ENCODE peak calls at places on chromosomes 1 and 21, in seven cellular contexts. Z is lower leg skin; Q is IMR-90; B is CD8-positive, alpha-beta memory T cell; E is RWPE2; H is NT2/D1; K is body of pancreas. U is an unnamed sample.

GRCh38 chr1:26015358-26015757 is 6.2 kb upstream of the EXTL1 start:
- DNase-seq in Z (peak), Q (peak), B (peak), E (no peak), H (no peak), K (no peak), U (peak)

GRCh38 chr21:45089964-45090363 is 15.6 kb downstream of the ADARB1 start:
- DNase-seq in Z (no peak), Q (no peak), B (no peak), E (no peak), H (no peak), K (no peak), U (no peak)

GRCh38 chr21:35578350-35578782 is 482.0 kb downstream of the SETD4 start:
- DNase-seq in Z (no peak), Q (peak), B (no peak), E (no peak), H (no peak), K (no peak), U (peak)

GRCh38 chr1:155278689-155279160 is 1.5 kb downstream of the HCN3 start:
- DNase-seq in Z (no peak), Q (peak), B (no peak), E (no peak), H (no peak), K (no peak), U (no peak)

GRCh38 chr21:43274946-43275310 is 106.1 kb downstream of the CRYAA start:
- DNase-seq in Z (no peak), Q (no peak), B (peak), E (peak), H (no peak), K (no peak), U (no peak)

GRCh38 chr1:17544951-17545350 is 5.5 kb downstream of the ARHGEF10L start:
- DNase-seq in Z (no peak), Q (peak), B (no peak), E (no peak), H (no peak), K (no peak), U (no peak)

GRCh38 chr21:41568606-41569385 is 60.8 kb upstream of the TMPRSS2 start:
- DNase-seq in Z (no peak), Q (no peak), B (no peak), E (no peak), H (no peak), K (no peak), U (no peak)

GRCh38 chr1:177069489-177069888 is 95.0 kb downstream of the ASTN1 start:
- DNase-seq in Z (no peak), Q (no peak), B (no peak), E (no peak), H (no peak), K (no peak), U (peak)

GRCh38 chr1:1677718-1678580 is 14.6 kb downstream of the SLC35E2B start:
- DNase-seq in Z (no peak), Q (no peak), B (peak), E (no peak), H (no peak), K (no peak), U (no peak)

GRCh38 chr1:207752456-207753132 is 740 bp downstream of the CD46 start:
- DNase-seq in Z (no peak), Q (peak), B (no peak), E (no peak), H (no peak), K (peak), U (peak)

GRCh38 chr1:39453603-39454002 is 37.8 kb upstream of the BMP8A start:
- DNase-seq in Z (no peak), Q (peak), B (no peak), E (no peak), H (no peak), K (peak), U (peak)

GRCh38 chr1:203086992-203087763 is 1.4 kb upstream of the MYOG start:
- DNase-seq in Z (no peak), Q (no peak), B (no peak), E (no peak), H (peak), K (no peak), U (no peak)

GRCh38 chr1:178094752-178095645 is 1.1 kb downstream of the RASAL2 start:
- DNase-seq in Z (no peak), Q (no peak), B (no peak), E (no peak), H (no peak), K (no peak), U (peak)

GRCh38 chr1:109315288-109315687 is 8.5 kb upstream of the MYBPHL start:
- DNase-seq in Z (no peak), Q (no peak), B (no peak), E (no peak), H (no peak), K (no peak), U (no peak)

GRCh38 chr1:6111571-6111970 is 65.9 kb downstream of the KCNAB2 start:
- DNase-seq in Z (no peak), Q (no peak), B (peak), E (no peak), H (no peak), K (no peak), U (no peak)

GRCh38 chr1:34918609-34919561 is 10.6 kb downstream of the DLGAP3 start:
- DNase-seq in Z (no peak), Q (no peak), B (no peak), E (no peak), H (no peak), K (no peak), U (no peak)

GRCh38 chr1:214076341-214077035 is 88.7 kb downstream of the PROX1 start:
- DNase-seq in Z (no peak), Q (no peak), B (no peak), E (no peak), H (no peak), K (peak), U (no peak)

GRCh38 chr1:43933386-43934278 is at the start of gene ARTN:
- DNase-seq in Z (no peak), Q (no peak), B (no peak), E (no peak), H (no peak), K (peak), U (no peak)

GRCh38 chr1:180229483-180230415 is at the start of gene LHX4:
- DNase-seq in Z (no peak), Q (no peak), B (no peak), E (no peak), H (no peak), K (peak), U (no peak)

GRCh38 chr21:20882462-20883415 is 115.5 kb upstream of the NCAM2 start:
- DNase-seq in Z (no peak), Q (peak), B (no peak), E (no peak), H (peak), K (peak), U (peak)

GRCh38 chr1:22808846-22809501 is 98.3 kb downstream of the EPHB2 start:
- DNase-seq in Z (no peak), Q (peak), B (no peak), E (no peak), H (no peak), K (peak), U (peak)

GRCh38 chr1:22808186-22808845 is 97.7 kb downstream of the EPHB2 start:
- DNase-seq in Z (no peak), Q (peak), B (no peak), E (no peak), H (no peak), K (no peak), U (no peak)

GRCh38 chr1:22806584-22806983 is 95.9 kb downstream of the EPHB2 start:
- DNase-seq in Z (no peak), Q (no peak), B (no peak), E (no peak), H (no peak), K (no peak), U (no peak)

GRCh38 chr1:22805672-22806038 is 95.0 kb downstream of the EPHB2 start:
- DNase-seq in Z (no peak), Q (no peak), B (no peak), E (no peak), H (no peak), K (no peak), U (no peak)

DNA sequence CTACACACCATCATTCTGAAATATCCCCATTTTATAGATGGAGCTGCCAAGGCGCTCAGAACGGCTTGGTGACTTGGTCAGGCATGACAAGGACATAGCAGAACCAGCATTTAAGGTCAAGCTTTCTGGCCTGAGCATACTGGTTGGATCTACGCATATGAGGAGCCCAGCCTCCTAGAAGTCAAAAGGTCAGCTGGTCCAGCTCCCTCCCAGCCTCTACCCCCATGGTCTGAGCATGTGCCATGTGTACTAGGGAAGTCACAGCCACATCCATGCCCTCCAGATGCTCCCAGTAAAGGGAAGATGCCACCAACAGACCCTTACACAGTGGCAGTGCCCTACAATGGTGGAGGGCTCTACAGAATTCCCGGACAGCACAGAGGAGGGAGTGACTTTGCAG is 96.7 kb downstream of the EPHB2 start:
- DNase-seq in Z (no peak), Q (no peak), B (no peak), E (no peak), H (no peak), K (no peak), U (no peak)
- H3K4me3 ChIP-seq in Z (no peak), Q (no peak), B (no peak), E (no peak), H (no peak), K (no peak), U (no peak)

GRCh38 chr1:32765561-32766327 is 51.4 kb downstream of the YARS1 start:
- DNase-seq in Z (no peak), Q (no peak), B (no peak), E (no peak), H (no peak), K (no peak), U (no peak)
- H3K4me3 ChIP-seq in Z (no peak), Q (no peak), B (no peak), E (no peak), H (peak), K (no peak), U (no peak)

DNA sequence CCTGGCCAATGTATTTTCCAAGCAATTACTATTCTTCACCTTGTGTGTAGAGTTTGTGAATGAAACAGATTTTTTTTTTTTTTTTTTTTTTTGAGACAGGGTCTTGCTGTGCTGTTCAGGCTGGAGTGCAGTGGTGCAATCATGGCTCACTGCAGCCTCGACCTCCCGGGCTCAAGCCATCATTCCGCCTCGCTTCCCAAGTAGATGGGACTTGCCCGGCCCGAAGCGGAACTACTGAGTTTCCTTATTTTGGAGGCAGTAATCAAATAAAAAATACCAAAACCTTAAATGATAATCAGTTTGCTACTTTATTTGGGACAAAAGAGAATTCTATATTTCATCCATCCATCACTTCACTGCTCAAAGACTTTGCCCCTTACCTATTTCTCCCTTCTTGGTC is 704 bp upstream of the BTBD8 start:
- DNase-seq in Z (no peak), Q (no peak), B (no peak), E (no peak), H (no peak), K (no peak), U (no peak)
- H3K4me3 ChIP-seq in Z (no peak), Q (no peak), B (no peak), E (no peak), H (peak), K (no peak), U (no peak)

DNA sequence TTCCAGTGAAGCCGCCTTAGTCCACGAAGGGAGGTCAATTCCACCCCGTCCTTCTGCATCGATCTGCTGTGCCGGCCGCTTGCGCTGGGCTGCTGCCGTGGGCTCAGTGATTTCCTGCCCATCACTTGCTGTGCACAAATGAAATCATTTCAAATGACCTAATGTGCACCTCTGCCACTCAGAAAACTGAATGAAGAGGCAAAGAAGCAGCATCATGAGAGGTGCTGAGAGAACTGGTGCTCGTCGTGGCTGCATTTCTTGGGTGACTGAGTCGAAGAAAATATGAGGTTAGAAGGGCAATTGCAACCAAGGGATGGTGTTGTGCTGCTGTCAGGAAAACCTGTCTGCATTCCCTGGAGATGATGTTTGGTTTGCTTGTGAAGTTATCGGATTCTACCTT is 144.4 kb upstream of the SYT6 start:
- DNase-seq in Z (no peak), Q (no peak), B (no peak), E (no peak), H (no peak), K (no peak), U (no peak)
- H3K4me3 ChIP-seq in Z (no peak), Q (no peak), B (no peak), E (no peak), H (no peak), K (no peak), U (no peak)

U was measured in choroid plexus epithelial cell.